ENCODE peak calls at places on chromosomes 4 and X, in ten cellular contexts. W, E, B, J, N, U, O, K, X and F are unnamed samples.

GRCh38 chr4:110231869-110232268 is 33.5 kb upstream of the ELOVL6 start:
- DNase-seq in U (no peak), E (no peak), X (no peak), K (no peak), O (no peak), B (no peak), J (no peak), W (no peak), N (no peak), F (no peak)

GRCh38 chr4:121041307-121042090 is 30.8 kb downstream of the NDNF start:
- DNase-seq in O (no peak), B (peak; percentile 9), K (peak; percentile 11), W (no peak), E (no peak), X (no peak), J (no peak), N (no peak), U (no peak), F (no peak)

GRCh38 chrX:118521435-118521834 is 25.8 kb downstream of the DOCK11 start:
- DNase-seq in B (no peak), O (peak; percentile 81), N (no peak), U (no peak), K (no peak), E (peak; percentile 81), X (no peak), W (no peak), J (peak; percentile 76), F (no peak)

GRCh38 chr4:77349796-77350195 is 192.8 kb downstream of the CCNG2 start:
- DNase-seq in O (no peak), B (no peak), W (no peak), N (no peak), K (no peak), X (no peak), E (peak; percentile 8), J (no peak), U (no peak), F (no peak)

GRCh38 chr4:123366144-123366748 is 30.3 kb upstream of the SPRY1 start:
- DNase-seq in X (no peak), O (no peak), B (no peak), U (no peak), K (no peak), W (no peak), J (no peak), N (no peak), E (no peak), F (no peak)

GRCh38 chrX:97639526-97639925 is 755.8 kb downstream of the RPA4 start:
- DNase-seq in O (no peak), N (no peak), B (no peak), J (no peak), K (no peak), U (no peak), E (no peak), W (no peak), X (no peak), F (no peak)

GRCh38 chrX:152024710-152025109 is 50.2 kb upstream of the GABRE start:
- DNase-seq in U (no peak), E (no peak), O (no peak), B (no peak), N (no peak), X (no peak), J (no peak), K (no peak), W (no peak), F (no peak)

GRCh38 chrX:50769389-50770063 is 44.5 kb downstream of the SHROOM4 start:
- DNase-seq in W (peak; percentile 72), E (no peak), U (peak; percentile 7), N (no peak), B (no peak), X (no peak), O (no peak), K (no peak), J (no peak), F (no peak)

GRCh38 chr4:173521474-173522159 is 8.4 kb downstream of the HAND2 start:
- DNase-seq in W (no peak), N (no peak), X (no peak), K (no peak), B (no peak), O (no peak), E (no peak), J (no peak), U (peak; percentile 61), F (no peak)

GRCh38 chr4:173519130-173520101 is 10.6 kb downstream of the HAND2 start:
- DNase-seq in W (no peak), J (no peak), U (peak; percentile 48), K (no peak), B (no peak), E (no peak), O (no peak), N (no peak), X (no peak), F (no peak)

GRCh38 chr4:173522160-173522873 is 7.7 kb downstream of the HAND2 start:
- DNase-seq in N (no peak), K (no peak), J (peak; percentile 85), U (peak; percentile 91), O (peak; percentile 90), W (peak; percentile 71), B (no peak), E (peak; percentile 98), X (peak; percentile 93), F (peak; percentile 55)

GRCh38 chr4:173522874-173523395 is 7.1 kb downstream of the HAND2 start:
- DNase-seq in K (no peak), E (peak; percentile 46), X (no peak), O (no peak), W (no peak), N (no peak), B (no peak), J (no peak), U (peak; percentile 36), F (no peak)

DNA sequence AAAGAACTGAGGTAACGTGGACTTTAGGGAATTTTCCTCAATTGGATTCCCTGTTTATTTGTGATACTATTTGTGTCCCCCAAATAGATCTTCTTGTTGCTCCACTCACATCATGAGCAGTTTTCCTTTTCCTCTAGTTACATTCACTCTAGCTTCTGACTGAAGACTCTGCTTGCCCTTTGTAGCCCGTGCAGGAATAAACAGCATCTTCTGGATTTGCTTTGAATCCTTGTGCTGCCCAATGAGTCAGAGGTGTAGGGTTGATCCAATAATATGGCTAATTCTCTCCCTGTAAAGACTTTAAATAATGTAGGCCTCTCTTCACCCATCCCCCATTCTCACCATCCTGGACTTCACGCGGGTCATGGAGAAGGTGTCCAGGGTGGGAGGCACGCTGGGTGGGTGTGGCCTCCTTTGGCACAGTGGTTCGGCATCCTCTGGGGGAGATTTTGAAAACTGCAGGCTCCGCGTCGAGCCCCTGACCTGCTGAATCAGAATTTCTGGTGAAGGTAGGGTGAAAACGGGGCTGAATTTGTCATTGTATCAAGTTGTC is 9.0 kb downstream of the HAND2 start:
- DNase-seq in N (no peak), U (no peak), K (no peak), W (no peak), E (no peak), X (no peak), B (no peak), J (no peak), O (no peak), F (no peak)
- H3K27me3 ChIP-seq in N (no peaks in the 10 kb centered on the region), U (peaks cover 74% of the 10 kb centered on the region), K (peaks cover 37% of the 10 kb centered on the region), W (peaks cover 100% of the 10 kb centered on the region), E (no peaks in the 10 kb centered on the region), X (peaks cover 99% of the 10 kb centered on the region), B (no peaks in the 10 kb centered on the region), J (peaks cover 78% of the 10 kb centered on the region), O (peaks cover 70% of the 10 kb centered on the region), F (no peaks in the 10 kb centered on the region)

DNA sequence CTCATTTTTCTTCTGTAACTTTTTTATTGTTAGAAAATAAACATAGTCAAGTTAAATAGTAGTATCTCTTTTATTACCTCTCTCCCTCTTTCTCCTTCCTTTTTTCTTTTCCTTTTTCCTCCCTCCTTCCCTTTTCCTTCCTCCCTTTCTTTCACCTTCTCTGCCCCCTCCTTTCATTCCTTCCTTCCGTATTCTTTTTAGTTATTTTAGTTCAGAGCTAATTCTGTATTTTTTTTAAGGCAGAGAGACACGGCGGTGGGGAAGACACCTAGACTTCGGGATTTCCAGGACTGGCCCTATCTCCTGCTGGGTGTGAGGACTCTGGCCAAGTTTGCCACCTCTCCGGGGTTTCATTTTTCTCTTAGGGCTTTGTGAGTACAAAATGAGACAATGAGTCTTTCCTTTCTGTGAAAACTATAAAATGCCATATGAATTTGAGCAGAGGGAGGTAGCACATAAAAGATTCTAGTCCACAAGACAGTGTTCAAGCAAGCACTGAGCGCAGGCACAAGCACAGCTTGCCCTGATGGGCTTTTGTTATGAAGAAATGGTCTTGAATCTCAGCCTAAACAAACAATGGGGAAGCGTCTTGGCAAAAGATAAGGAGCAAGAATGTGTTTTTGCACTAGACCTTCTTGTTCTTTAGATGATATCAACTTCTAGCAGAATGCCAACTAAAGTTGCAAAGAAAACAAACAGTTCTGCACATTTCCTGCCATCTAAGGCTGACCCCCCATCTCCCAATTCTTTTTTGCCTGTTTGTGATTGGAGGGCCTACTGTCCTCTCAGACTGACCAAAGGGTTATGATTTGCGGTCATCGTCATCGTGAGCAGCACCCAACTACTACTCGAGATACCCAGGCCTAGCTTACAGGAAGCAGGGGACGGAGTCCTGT is 72.9 kb upstream of the ZNF518B start:
- DNase-seq in W (no peak), K (no peak), O (peak; percentile 4), B (no peak), J (no peak), U (peak; percentile 12), E (no peak), N (no peak), X (no peak), F (no peak)
- H3K4me3 ChIP-seq in W (no peak overlapping the region), K (no peak overlapping the region), O (no peak overlapping the region), B (no peak overlapping the region), J (no peak overlapping the region), U (no peak overlapping the region), E (no peak overlapping the region), N (no peak overlapping the region), X (no peak overlapping the region), F (no peak overlapping the region)

GRCh38 chr4:7950301-7951092 is 10.8 kb upstream of the AFAP1 start:
- DNase-seq in X (no peak), N (no peak), E (no peak), K (no peak), J (no peak), U (no peak), W (no peak), O (no peak), B (no peak), F (no peak)
- H3K27me3 ChIP-seq in X (no peaks in the 10 kb centered on the region), N (no peaks in the 10 kb centered on the region), E (no peaks in the 10 kb centered on the region), K (no peaks in the 10 kb centered on the region), J (no peaks in the 10 kb centered on the region), U (no peaks in the 10 kb centered on the region), W (no peaks in the 10 kb centered on the region), O (no peaks in the 10 kb centered on the region), B (peaks cover 1% of the 10 kb centered on the region), F (no peaks in the 10 kb centered on the region)

GRCh38 chrX:18887821-18888205 is 96.1 kb downstream of the PHKA2 start:
- DNase-seq in W (no peak), E (no peak), X (no peak), O (peak; percentile 26), U (no peak), N (no peak), K (no peak), J (no peak), B (no peak), F (no peak)

GRCh38 chrX:18885317-18886004 is 98.5 kb downstream of the PHKA2 start:
- DNase-seq in J (peak; percentile 7), N (no peak), U (no peak), W (no peak), O (peak; percentile 34), K (peak; percentile 6), E (peak; percentile 25), B (no peak), X (no peak), F (no peak)

GRCh38 chrX:18887177-18887820 is 96.6 kb downstream of the PHKA2 start:
- DNase-seq in X (no peak), K (no peak), B (no peak), N (no peak), U (peak; percentile 59), J (no peak), W (peak; percentile 65), E (no peak), O (peak; percentile 20), F (peak; percentile 34)

GRCh38 chrX:18886005-18886343 is 97.9 kb downstream of the PHKA2 start:
- DNase-seq in X (no peak), B (peak; percentile 57), U (no peak), N (no peak), J (no peak), W (no peak), K (no peak), O (no peak), E (no peak), F (no peak)

GRCh38 chrX:18886344-18887161 is 97.4 kb downstream of the PHKA2 start:
- DNase-seq in W (peak; percentile 81), O (peak; percentile 72), K (peak; percentile 40), N (peak; percentile 57), E (peak; percentile 27), X (peak; percentile 83), U (peak; percentile 69), J (peak; percentile 23), B (peak; percentile 80), F (peak; percentile 68)
- H3K4me3 ChIP-seq in W (peak overlapping the region; percentile 51), O (no peak overlapping the region), K (peak overlapping the region; percentile 58), N (peak overlapping the region; percentile 33), E (peak overlapping the region; percentile 75), X (peak overlapping the region; percentile 41), U (peak overlapping the region; percentile 55), J (peak overlapping the region; percentile 39), B (peak overlapping the region; percentile 47), F (peak overlapping the region; percentile 42)